ENCODE peak calls at places on chromosomes 13 and 19, in seven cellular contexts. Z, Y, O, A, D, S and P are unnamed samples.

GRCh38 chr19:50300814-50301606 is 28.2 kb downstream of the KCNC3 start:
- DNase-seq in Z (no peak), Y (no peak), O (no peak), A (peak; percentile 76), D (no peak), S (no peak), P (no peak)

GRCh38 chr19:10334340-10335148 is 1.2 kb upstream of the RAVER1 start:
- DNase-seq in Z (peak; percentile 96), Y (peak; percentile 39), O (no peak), A (peak; percentile 97), D (peak; percentile 93), S (peak; percentile 54), P (no peak)

GRCh38 chr13:44219808-44220544 is 153.6 kb upstream of the SERP2 start:
- DNase-seq in Z (no peak), Y (no peak), O (no peak), A (peak; percentile 49), D (no peak), S (no peak), P (no peak)

GRCh38 chr19:6125571-6125989 is 9.9 kb upstream of the ACSBG2 start:
- DNase-seq in Z (peak; percentile 66), Y (peak; percentile 68), O (peak; percentile 25), A (peak; percentile 83), D (peak; percentile 73), S (peak; percentile 75), P (peak; percentile 90)

GRCh38 chr19:1042689-1043511 is 3.0 kb downstream of the ABCA7 start:
- DNase-seq in Z (no peak), Y (no peak), O (no peak), A (no peak), D (no peak), S (no peak), P (no peak)

GRCh38 chr19:33312065-33312464 is 9.7 kb upstream of the CEBPA start:
- DNase-seq in Z (no peak), Y (no peak), O (no peak), A (no peak), D (no peak), S (no peak), P (no peak)

GRCh38 chr13:100627142-100627541 is 38.6 kb upstream of the GGACT start:
- DNase-seq in Z (no peak), Y (no peak), O (no peak), A (no peak), D (no peak), S (no peak), P (no peak)

GRCh38 chr13:53338760-53339159 is 310.1 kb downstream of the OLFM4 start:
- DNase-seq in Z (no peak), Y (no peak), O (no peak), A (no peak), D (no peak), S (no peak), P (no peak)

GRCh38 chr13:100526299-100527030 is 62.1 kb downstream of the GGACT start:
- DNase-seq in Z (no peak), Y (no peak), O (no peak), A (no peak), D (peak; percentile 47), S (no peak), P (no peak)

GRCh38 chr19:13089139-13089856 is 13.4 kb downstream of the LYL1 start:
- DNase-seq in Z (no peak), Y (peak; percentile 25), O (no peak), A (no peak), D (peak; percentile 61), S (peak; percentile 43), P (peak; percentile 32)

GRCh38 chr13:95714142-95714832 is 37.3 kb downstream of the DNAJC3 start:
- DNase-seq in Z (no peak), Y (no peak), O (no peak), A (peak; percentile 80), D (no peak), S (no peak), P (no peak)

GRCh38 chr13:37319041-37319443 is 213.6 kb upstream of the CSNK1A1L start:
- DNase-seq in Z (no peak), Y (no peak), O (no peak), A (peak; percentile 38), D (no peak), S (no peak), P (no peak)

GRCh38 chr13:51050021-51050886 is 60.8 kb downstream of the C13orf42 start:
- DNase-seq in Z (no peak), Y (no peak), O (no peak), A (no peak), D (no peak), S (no peak), P (no peak)

GRCh38 chr19:1624458-1624857 is 19.2 kb upstream of the UQCR11 start:
- DNase-seq in Z (peak; percentile 74), Y (peak; percentile 62), O (no peak), A (peak; percentile 46), D (peak; percentile 81), S (peak; percentile 68), P (peak; percentile 59)

GRCh38 chr19:40055049-40055448 is 982 bp downstream of the ZNF780B start:
- DNase-seq in Z (no peak), Y (no peak), O (no peak), A (no peak), D (no peak), S (no peak), P (no peak)

GRCh38 chr13:113897161-113897560 is 33.3 kb upstream of the GAS6 start:
- DNase-seq in Z (no peak), Y (no peak), O (no peak), A (peak; percentile 98), D (no peak), S (no peak), P (no peak)

GRCh38 chr13:45162821-45163220 is 38.0 kb downstream of the KCTD4 start:
- DNase-seq in Z (no peak), Y (no peak), O (no peak), A (peak; percentile 76), D (no peak), S (no peak), P (no peak)

GRCh38 chr19:40466219-40467006 is at the start of gene SPTBN4:
- DNase-seq in Z (peak; percentile 75), Y (peak; percentile 69), O (no peak), A (no peak), D (peak; percentile 10), S (peak; percentile 52), P (no peak)

GRCh38 chr19:35279985-35280821 is 2.1 kb upstream of the HAMP start:
- DNase-seq in Z (no peak), Y (no peak), O (no peak), A (no peak), D (no peak), S (no peak), P (no peak)

GRCh38 chr19:48629599-48630288 is 7.4 kb downstream of the DBP start:
- DNase-seq in Z (no peak), Y (no peak), O (no peak), A (no peak), D (peak; percentile 95), S (no peak), P (no peak)

GRCh38 chr19:50365434-50366306 is at the start of gene NAPSA:
- DNase-seq in Z (peak; percentile 56), Y (no peak), O (no peak), A (no peak), D (no peak), S (no peak), P (no peak)

GRCh38 chr13:51978836-51979556 is 32.3 kb downstream of the ATP7B start:
- DNase-seq in Z (no peak), Y (no peak), O (no peak), A (no peak), D (no peak), S (no peak), P (no peak)

GRCh38 chr13:77874406-77874805 is 44.2 kb downstream of the EDNRB start:
- DNase-seq in Z (no peak), Y (no peak), O (no peak), A (no peak), D (no peak), S (no peak), P (no peak)

GRCh38 chr13:108597943-108598342 is 31.5 kb upstream of the MYO16 start:
- DNase-seq in Z (no peak), Y (no peak), O (no peak), A (no peak), D (no peak), S (no peak), P (no peak)

GRCh38 chr13:106530209-106530906 is 5.1 kb downstream of the EFNB2 start:
- DNase-seq in Z (no peak), Y (no peak), O (no peak), A (no peak), D (peak; percentile 46), S (no peak), P (no peak)

GRCh38 chr13:97238432-97238831 is 16.3 kb downstream of the MBNL2 start:
- DNase-seq in Z (no peak), Y (no peak), O (no peak), A (no peak), D (no peak), S (no peak), P (no peak)

GRCh38 chr19:55158848-55159793 is 1.6 kb upstream of the TNNI3 start:
- DNase-seq in Z (no peak), Y (no peak), O (no peak), A (peak; percentile 59), D (no peak), S (no peak), P (no peak)

GRCh38 chr19:5150902-5151741 is 182.2 kb downstream of the KDM4B start:
- DNase-seq in Z (peak; percentile 41), Y (no peak), O (no peak), A (no peak), D (no peak), S (no peak), P (no peak)

GRCh38 chr19:19487077-19488040 is 28.0 kb downstream of the TSSK6 start:
- DNase-seq in Z (no peak), Y (no peak), O (no peak), A (no peak), D (no peak), S (no peak), P (no peak)

GRCh38 chr19:13778398-13778797 is 4.1 kb downstream of the C19orf53 start:
- DNase-seq in Z (no peak), Y (no peak), O (no peak), A (no peak), D (no peak), S (no peak), P (no peak)

GRCh38 chr19:35555301-35556005 is 8.0 kb downstream of the ATP4A start:
- DNase-seq in Z (no peak), Y (no peak), O (no peak), A (peak; percentile 55), D (peak; percentile 75), S (no peak), P (no peak)